ENCODE peak calls at places on chromosome 19, in seven cellular contexts. One of them, this sample, is unnamed.

GRCh38 chr19:4639531-4640246 is 373 bp downstream of the TNFAIP8L1 start:
- DNase-seq in EL: peak
- DNase-seq in epithelial cell of esophagus: no peak
- DNase-seq in immature natural killer cell: no peak
- DNase-seq in lung: no peak
- DNase-seq in retinal pigment epithelial cell: no peak
- DNase-seq in Panc1: no peak
- DNase-seq in this sample: no peak

GRCh38 chr19:1094978-1095701 is at the start of gene POLR2E:
- DNase-seq in EL: peak
- DNase-seq in immature natural killer cell: peak
- DNase-seq in epithelial cell of esophagus: peak
- DNase-seq in lung: peak
- DNase-seq in Panc1: peak
- DNase-seq in retinal pigment epithelial cell: peak
- DNase-seq in this sample: peak

GRCh38 chr19:1064661-1065605 is 2.0 kb upstream of the ARHGAP45 start:
- DNase-seq in epithelial cell of esophagus: peak
- DNase-seq in Panc1: no peak
- DNase-seq in EL: peak
- DNase-seq in retinal pigment epithelial cell: no peak
- DNase-seq in immature natural killer cell: peak
- DNase-seq in lung: peak
- DNase-seq in this sample: no peak

GRCh38 chr19:47371269-47371668 is 22.2 kb downstream of the DHX34 start:
- DNase-seq in EL: no peak
- DNase-seq in Panc1: no peak
- DNase-seq in retinal pigment epithelial cell: no peak
- DNase-seq in epithelial cell of esophagus: no peak
- DNase-seq in lung: no peak
- DNase-seq in immature natural killer cell: no peak
- DNase-seq in this sample: no peak

GRCh38 chr19:46404884-46405658 is 8.3 kb downstream of the CCDC8 start:
- DNase-seq in Panc1: no peak
- DNase-seq in lung: no peak
- DNase-seq in immature natural killer cell: no peak
- DNase-seq in retinal pigment epithelial cell: no peak
- DNase-seq in EL: peak
- DNase-seq in epithelial cell of esophagus: peak
- DNase-seq in this sample: no peak

GRCh38 chr19:42281175-42282035 is 12.4 kb downstream of the CIC start:
- DNase-seq in epithelial cell of esophagus: peak
- DNase-seq in retinal pigment epithelial cell: peak
- DNase-seq in Panc1: no peak
- DNase-seq in EL: peak
- DNase-seq in immature natural killer cell: peak
- DNase-seq in lung: peak
- DNase-seq in this sample: no peak

GRCh38 chr19:6041991-6042421 is 64.1 kb upstream of the RANBP3 start:
- DNase-seq in EL: no peak
- DNase-seq in immature natural killer cell: no peak
- DNase-seq in epithelial cell of esophagus: no peak
- DNase-seq in lung: peak
- DNase-seq in Panc1: no peak
- DNase-seq in retinal pigment epithelial cell: no peak
- DNase-seq in this sample: no peak

GRCh38 chr19:55635334-55635717 is 5.5 kb upstream of the ZNF580 start:
- DNase-seq in epithelial cell of esophagus: no peak
- DNase-seq in retinal pigment epithelial cell: no peak
- DNase-seq in lung: no peak
- DNase-seq in Panc1: no peak
- DNase-seq in immature natural killer cell: peak
- DNase-seq in EL: no peak
- DNase-seq in this sample: no peak

GRCh38 chr19:34269081-34269480 is 14.7 kb downstream of the GARRE1 start:
- DNase-seq in EL: no peak
- DNase-seq in retinal pigment epithelial cell: no peak
- DNase-seq in Panc1: no peak
- DNase-seq in immature natural killer cell: no peak
- DNase-seq in epithelial cell of esophagus: no peak
- DNase-seq in lung: no peak
- DNase-seq in this sample: no peak

GRCh38 chr19:35044317-35045117 is 3.0 kb downstream of the HPN start:
- DNase-seq in immature natural killer cell: peak
- DNase-seq in epithelial cell of esophagus: peak
- DNase-seq in EL: peak
- DNase-seq in Panc1: peak
- DNase-seq in lung: peak
- DNase-seq in retinal pigment epithelial cell: no peak
- DNase-seq in this sample: no peak

GRCh38 chr19:11693505-11694499 is 44.9 kb downstream of the ZNF823 start:
- DNase-seq in retinal pigment epithelial cell: peak
- DNase-seq in lung: no peak
- DNase-seq in epithelial cell of esophagus: peak
- DNase-seq in EL: peak
- DNase-seq in immature natural killer cell: no peak
- DNase-seq in Panc1: no peak
- DNase-seq in this sample: no peak

GRCh38 chr19:10289167-10289835 is 451 bp upstream of the ICAM5 start:
- DNase-seq in retinal pigment epithelial cell: no peak
- DNase-seq in immature natural killer cell: peak
- DNase-seq in lung: peak
- DNase-seq in epithelial cell of esophagus: peak
- DNase-seq in Panc1: no peak
- DNase-seq in EL: peak
- DNase-seq in this sample: no peak

GRCh38 chr19:21751379-21751778 is 16.0 kb downstream of the ZNF100 start:
- DNase-seq in retinal pigment epithelial cell: no peak
- DNase-seq in immature natural killer cell: no peak
- DNase-seq in lung: no peak
- DNase-seq in EL: peak
- DNase-seq in epithelial cell of esophagus: no peak
- DNase-seq in Panc1: no peak
- DNase-seq in this sample: no peak

GRCh38 chr19:57334191-57334590 is 13.9 kb downstream of the ZNF543 start:
- DNase-seq in Panc1: no peak
- DNase-seq in lung: no peak
- DNase-seq in epithelial cell of esophagus: peak
- DNase-seq in retinal pigment epithelial cell: peak
- DNase-seq in immature natural killer cell: no peak
- DNase-seq in EL: no peak
- DNase-seq in this sample: no peak

GRCh38 chr19:8192227-8192820 is 16.8 kb upstream of the CERS4 start:
- DNase-seq in epithelial cell of esophagus: no peak
- DNase-seq in Panc1: no peak
- DNase-seq in immature natural killer cell: no peak
- DNase-seq in EL: no peak
- DNase-seq in lung: no peak
- DNase-seq in retinal pigment epithelial cell: no peak
- DNase-seq in this sample: no peak

GRCh38 chr19:16714702-16715294 is 4.8 kb upstream of the NWD1 start:
- DNase-seq in epithelial cell of esophagus: peak
- DNase-seq in retinal pigment epithelial cell: no peak
- DNase-seq in Panc1: peak
- DNase-seq in lung: peak
- DNase-seq in immature natural killer cell: peak
- DNase-seq in EL: peak
- DNase-seq in this sample: peak

GRCh38 chr19:48489608-48490216 is 20.5 kb downstream of the CYTH2 start:
- DNase-seq in epithelial cell of esophagus: peak
- DNase-seq in retinal pigment epithelial cell: no peak
- DNase-seq in lung: peak
- DNase-seq in Panc1: no peak
- DNase-seq in immature natural killer cell: peak
- DNase-seq in EL: peak
- DNase-seq in this sample: no peak

GRCh38 chr19:18674616-18675015 is 8.9 kb upstream of the CRTC1 start:
- DNase-seq in Panc1: no peak
- DNase-seq in lung: no peak
- DNase-seq in EL: no peak
- DNase-seq in immature natural killer cell: no peak
- DNase-seq in epithelial cell of esophagus: no peak
- DNase-seq in retinal pigment epithelial cell: no peak
- DNase-seq in this sample: no peak

GRCh38 chr19:1154731-1155351 is 19.2 kb downstream of the SBNO2 start:
- DNase-seq in EL: peak
- DNase-seq in epithelial cell of esophagus: peak
- DNase-seq in Panc1: no peak
- DNase-seq in retinal pigment epithelial cell: peak
- DNase-seq in immature natural killer cell: no peak
- DNase-seq in lung: peak
- DNase-seq in this sample: no peak

GRCh38 chr19:10773969-10774368 is 56.1 kb downstream of the DNM2 start:
- DNase-seq in immature natural killer cell: no peak
- DNase-seq in EL: no peak
- DNase-seq in epithelial cell of esophagus: peak
- DNase-seq in Panc1: no peak
- DNase-seq in retinal pigment epithelial cell: no peak
- DNase-seq in lung: no peak
- DNase-seq in this sample: no peak